ENCODE peak calls at places on chromosome 12, in eight cellular contexts. One of them, this sample, is unnamed.

GRCh38 chr12:107523760-107524558 is 161.6 kb upstream of the PWP1 start:
- DNase-seq in right lobe of liver: peak
- DNase-seq in mesendoderm: no peak
- DNase-seq in cardiac muscle cell: no peak
- DNase-seq in amniotic epithelial cell: no peak
- DNase-seq in body of pancreas: no peak
- DNase-seq in stimulated activated CD4-positive, alpha-beta T cell treated with anti-CD3 and anti-CD28 coated beads, Interleukin-2, amount 100 ng/mL, for 4 hours: no peak
- DNase-seq in HT1080: no peak
- DNase-seq in this sample: peak

GRCh38 chr12:18837025-18837424 is 99.1 kb downstream of the CAPZA3 start:
- DNase-seq in body of pancreas: peak
- DNase-seq in HT1080: no peak
- DNase-seq in stimulated activated CD4-positive, alpha-beta T cell treated with anti-CD3 and anti-CD28 coated beads, Interleukin-2, amount 100 ng/mL, for 4 hours: no peak
- DNase-seq in amniotic epithelial cell: peak
- DNase-seq in cardiac muscle cell: peak
- DNase-seq in mesendoderm: no peak
- DNase-seq in right lobe of liver: no peak
- DNase-seq in this sample: no peak

GRCh38 chr12:51819851-51820720 is 28.4 kb downstream of the FIGNL2 start:
- DNase-seq in HT1080: peak
- DNase-seq in amniotic epithelial cell: no peak
- DNase-seq in body of pancreas: peak
- DNase-seq in stimulated activated CD4-positive, alpha-beta T cell treated with anti-CD3 and anti-CD28 coated beads, Interleukin-2, amount 100 ng/mL, for 4 hours: no peak
- DNase-seq in cardiac muscle cell: no peak
- DNase-seq in right lobe of liver: no peak
- DNase-seq in mesendoderm: no peak
- DNase-seq in this sample: no peak

GRCh38 chr12:40248585-40249297 is 23.9 kb downstream of the LRRK2 start:
- DNase-seq in right lobe of liver: no peak
- DNase-seq in mesendoderm: no peak
- DNase-seq in HT1080: peak
- DNase-seq in stimulated activated CD4-positive, alpha-beta T cell treated with anti-CD3 and anti-CD28 coated beads, Interleukin-2, amount 100 ng/mL, for 4 hours: no peak
- DNase-seq in amniotic epithelial cell: no peak
- DNase-seq in body of pancreas: no peak
- DNase-seq in cardiac muscle cell: no peak
- DNase-seq in this sample: no peak

GRCh38 chr12:10366875-10367274 is 23.0 kb downstream of the KLRK1 start:
- DNase-seq in body of pancreas: no peak
- DNase-seq in cardiac muscle cell: peak
- DNase-seq in HT1080: peak
- DNase-seq in stimulated activated CD4-positive, alpha-beta T cell treated with anti-CD3 and anti-CD28 coated beads, Interleukin-2, amount 100 ng/mL, for 4 hours: no peak
- DNase-seq in amniotic epithelial cell: peak
- DNase-seq in mesendoderm: peak
- DNase-seq in right lobe of liver: no peak
- DNase-seq in this sample: peak

GRCh38 chr12:1470051-1470450 is 124.3 kb downstream of the FBXL14 start:
- DNase-seq in mesendoderm: no peak
- DNase-seq in cardiac muscle cell: peak
- DNase-seq in HT1080: no peak
- DNase-seq in stimulated activated CD4-positive, alpha-beta T cell treated with anti-CD3 and anti-CD28 coated beads, Interleukin-2, amount 100 ng/mL, for 4 hours: no peak
- DNase-seq in body of pancreas: no peak
- DNase-seq in amniotic epithelial cell: no peak
- DNase-seq in right lobe of liver: no peak
- DNase-seq in this sample: no peak

GRCh38 chr12:71646512-71646911 is 17.1 kb downstream of the ZFC3H1 start:
- DNase-seq in mesendoderm: no peak
- DNase-seq in amniotic epithelial cell: no peak
- DNase-seq in right lobe of liver: no peak
- DNase-seq in body of pancreas: no peak
- DNase-seq in stimulated activated CD4-positive, alpha-beta T cell treated with anti-CD3 and anti-CD28 coated beads, Interleukin-2, amount 100 ng/mL, for 4 hours: no peak
- DNase-seq in HT1080: no peak
- DNase-seq in cardiac muscle cell: no peak
- DNase-seq in this sample: no peak

GRCh38 chr12:49920241-49920914 is 16.7 kb upstream of the FAIM2 start:
- DNase-seq in stimulated activated CD4-positive, alpha-beta T cell treated with anti-CD3 and anti-CD28 coated beads, Interleukin-2, amount 100 ng/mL, for 4 hours: no peak
- DNase-seq in cardiac muscle cell: peak
- DNase-seq in amniotic epithelial cell: peak
- DNase-seq in right lobe of liver: no peak
- DNase-seq in body of pancreas: peak
- DNase-seq in HT1080: peak
- DNase-seq in mesendoderm: no peak
- DNase-seq in this sample: peak

GRCh38 chr12:120468271-120468845 is 1.2 kb downstream of the SRSF9 start:
- DNase-seq in cardiac muscle cell: peak
- DNase-seq in right lobe of liver: no peak
- DNase-seq in mesendoderm: peak
- DNase-seq in stimulated activated CD4-positive, alpha-beta T cell treated with anti-CD3 and anti-CD28 coated beads, Interleukin-2, amount 100 ng/mL, for 4 hours: no peak
- DNase-seq in amniotic epithelial cell: peak
- DNase-seq in HT1080: peak
- DNase-seq in body of pancreas: peak
- DNase-seq in this sample: peak

GRCh38 chr12:117486840-117487659 is 125.6 kb upstream of the NOS1 start:
- DNase-seq in cardiac muscle cell: no peak
- DNase-seq in stimulated activated CD4-positive, alpha-beta T cell treated with anti-CD3 and anti-CD28 coated beads, Interleukin-2, amount 100 ng/mL, for 4 hours: no peak
- DNase-seq in HT1080: peak
- DNase-seq in amniotic epithelial cell: no peak
- DNase-seq in right lobe of liver: no peak
- DNase-seq in body of pancreas: peak
- DNase-seq in mesendoderm: peak
- DNase-seq in this sample: no peak

GRCh38 chr12:10634427-10634826 is 21.0 kb upstream of the MAGOHB start:
- DNase-seq in stimulated activated CD4-positive, alpha-beta T cell treated with anti-CD3 and anti-CD28 coated beads, Interleukin-2, amount 100 ng/mL, for 4 hours: no peak
- DNase-seq in HT1080: peak
- DNase-seq in right lobe of liver: no peak
- DNase-seq in body of pancreas: no peak
- DNase-seq in cardiac muscle cell: peak
- DNase-seq in amniotic epithelial cell: peak
- DNase-seq in mesendoderm: peak
- DNase-seq in this sample: peak

GRCh38 chr12:129615001-129615400 is 288.8 kb downstream of the TMEM132D start:
- DNase-seq in stimulated activated CD4-positive, alpha-beta T cell treated with anti-CD3 and anti-CD28 coated beads, Interleukin-2, amount 100 ng/mL, for 4 hours: no peak
- DNase-seq in mesendoderm: no peak
- DNase-seq in body of pancreas: no peak
- DNase-seq in HT1080: peak
- DNase-seq in cardiac muscle cell: no peak
- DNase-seq in amniotic epithelial cell: no peak
- DNase-seq in right lobe of liver: no peak
- DNase-seq in this sample: no peak

This sample was measured in HepG2.